ENCODE peak calls at places on chromosomes 1 and 21, in eight cellular contexts. E is memory B cell; J is NCI-H69; H is T follicular helper cell; T is activated CD8-positive, alpha-beta memory T cell treated with anti-CD3 and anti-CD28 coated beads for 1 hour; D is mucosa of descending colon; C is NCI-H345; O is stimulated activated CD4-positive, alpha-beta T cell treated with anti-CD3 and anti-CD28 coated beads, TNF-alpha, amount 100 ng/mL, for 24 hours. N is an unnamed sample.

GRCh38 chr1:107531065-107531908 is 390.4 kb downstream of the NTNG1 start:
- DNase-seq in E (no peak), J (no peak), H (no peak), T (no peak), D (no peak), C (no peak), O (no peak), N (no peak)

GRCh38 chr21:26739189-26739588 is 106.0 kb downstream of the ADAMTS1 start:
- DNase-seq in E (no peak), J (no peak), H (no peak), T (no peak), D (no peak), C (no peak), O (no peak), N (no peak)

GRCh38 chr1:223358826-223359225 is 5.2 kb downstream of the SUSD4 start:
- DNase-seq in E (no peak), J (no peak), H (no peak), T (no peak), D (no peak), C (no peak), O (no peak), N (no peak)

GRCh38 chr1:10803971-10804820 is 7.8 kb upstream of the CASZ1 start:
- DNase-seq in E (no peak), J (peak; percentile 68), H (no peak), T (no peak), D (peak; percentile 91), C (peak; percentile 20), O (no peak), N (no peak)

GRCh38 chr21:45326169-45326833 is 38.6 kb upstream of the POFUT2 start:
- DNase-seq in E (no peak), J (no peak), H (no peak), T (no peak), D (no peak), C (no peak), O (no peak), N (no peak)

GRCh38 chr1:6743189-6744101 is 41.8 kb upstream of the CAMTA1 start:
- DNase-seq in E (no peak), J (peak; percentile 4), H (no peak), T (no peak), D (no peak), C (no peak), O (no peak), N (no peak)

GRCh38 chr1:16961297-16962124 is 18.9 kb downstream of the MFAP2 start:
- DNase-seq in E (no peak), J (no peak), H (no peak), T (no peak), D (no peak), C (no peak), O (no peak), N (no peak)

GRCh38 chr1:151540982-151541377 is 871 bp downstream of the TUFT1 start:
- DNase-seq in E (no peak), J (peak; percentile 60), H (no peak), T (no peak), D (no peak), C (peak; percentile 51), O (no peak), N (no peak)

GRCh38 chr1:93205892-93206566 is 25.5 kb downstream of the CCDC18 start:
- DNase-seq in E (no peak), J (no peak), H (no peak), T (no peak), D (no peak), C (no peak), O (no peak), N (no peak)

GRCh38 chr1:6101826-6102225 is 56.1 kb downstream of the KCNAB2 start:
- DNase-seq in E (no peak), J (no peak), H (no peak), T (no peak), D (peak; percentile 42), C (no peak), O (no peak), N (no peak)

GRCh38 chr1:48776400-48777218 is at the start of gene BEND5:
- DNase-seq in E (peak; percentile 60), J (peak; percentile 88), H (peak; percentile 18), T (peak; percentile 21), D (peak; percentile 60), C (peak; percentile 86), O (peak; percentile 5), N (no peak)

GRCh38 chr1:206909167-206909882 is 12.1 kb downstream of the IL24 start:
- DNase-seq in E (peak; percentile 37), J (peak; percentile 92), H (peak; percentile 40), T (no peak), D (peak; percentile 84), C (peak; percentile 80), O (no peak), N (no peak)

GRCh38 chr1:1604374-1605033 is 4.6 kb upstream of the FNDC10 start:
- DNase-seq in E (no peak), J (no peak), H (no peak), T (no peak), D (no peak), C (no peak), O (no peak), N (no peak)

GRCh38 chr21:15826147-15826780 is 96.5 kb downstream of the USP25 start:
- DNase-seq in E (no peak), J (peak; percentile 57), H (peak; percentile 3), T (no peak), D (no peak), C (no peak), O (no peak), N (no peak)

GRCh38 chr1:111570781-111571181 is 48.8 kb upstream of the RAP1A start:
- DNase-seq in E (peak; percentile 27), J (peak; percentile 18), H (peak; percentile 3), T (no peak), D (no peak), C (no peak), O (no peak), N (no peak)